ENCODE peak calls at places on chromosomes 5 and 9, in five cellular contexts. V is ascending aorta, F is sigmoid colon, M is AG09309, I is tibial artery. U is an unnamed sample.

GRCh38 chr5:115843444-115844130 is 1.9 kb downstream of the AP3S1 start:
- DNase-seq in V (no peak), F (no peak), M (no peak), I (no peak), U (no peak)

GRCh38 chr9:133133680-133134418 is 12.8 kb upstream of the RALGDS start:
- DNase-seq in V (peak; percentile 91), F (peak; percentile 96), M (peak; percentile 80), I (peak; percentile 89), U (peak; percentile 72)

GRCh38 chr5:75412111-75412990 is 75.3 kb downstream of the HMGCR start:
- DNase-seq in V (no peak), F (no peak), M (no peak), I (no peak), U (no peak)

GRCh38 chr5:136155078-136155477 is 22.4 kb downstream of the SMAD5 start:
- DNase-seq in V (no peak), F (no peak), M (no peak), I (no peak), U (no peak)

GRCh38 chr9:115213777-115214428 is 95.9 kb upstream of the TNC start:
- DNase-seq in V (no peak), F (peak; percentile 78), M (no peak), I (no peak), U (no peak)

GRCh38 chr5:171307843-171308452 is 1.1 kb upstream of the TLX3 start:
- DNase-seq in V (no peak), F (no peak), M (no peak), I (peak; percentile 54), U (no peak)

GRCh38 chr9:121616356-121616755 is 35.1 kb upstream of the DAB2IP start:
- DNase-seq in V (no peak), F (no peak), M (no peak), I (no peak), U (no peak)

GRCh38 chr5:156589859-156590216 is 260.3 kb upstream of the PPP1R2B start:
- DNase-seq in V (no peak), F (no peak), M (no peak), I (no peak), U (no peak)

GRCh38 chr9:112487008-112487798 is 576 bp downstream of the KIAA1958 start:
- DNase-seq in V (peak; percentile 75), F (peak; percentile 75), M (no peak), I (peak; percentile 75), U (no peak)

GRCh38 chr5:59596586-59597348 is 296.8 kb downstream of the PDE4D start:
- DNase-seq in V (no peak), F (no peak), M (no peak), I (no peak), U (no peak)

GRCh38 chr5:61735531-61735930 is 403.5 kb downstream of the ZSWIM6 start:
- DNase-seq in V (no peak), F (no peak), M (peak; percentile 11), I (no peak), U (no peak)

GRCh38 chr5:104628906-104629305 is 1066.3 kb upstream of the NUDT12 start:
- DNase-seq in V (no peak), F (no peak), M (no peak), I (no peak), U (no peak)

GRCh38 chr9:118222375-118222774 is 518.2 kb downstream of the TLR4 start:
- DNase-seq in V (no peak), F (no peak), M (no peak), I (no peak), U (no peak)

DNA sequence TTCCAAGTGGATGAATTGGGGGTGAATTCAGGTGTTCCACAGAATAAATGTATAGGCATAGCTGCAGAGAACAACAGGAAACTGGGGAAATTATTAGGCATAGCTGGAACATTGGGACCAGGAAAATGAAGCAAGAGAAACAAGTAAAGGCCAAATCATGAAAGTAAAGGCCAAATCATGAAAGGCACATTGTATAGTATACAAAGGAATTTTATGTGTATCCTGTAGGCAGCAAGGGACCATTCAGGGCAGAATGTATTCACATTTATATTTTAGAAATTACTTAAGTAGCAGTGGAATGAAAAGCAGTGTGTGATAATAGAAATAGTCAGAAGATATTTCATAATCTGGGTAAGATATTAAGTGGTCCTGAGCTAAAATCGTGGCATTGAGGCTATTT is 127.3 kb upstream of the GRHPR start:
- DNase-seq in V (no peak), F (no peak), M (no peak), I (no peak), U (no peak)
- H3K4me3 ChIP-seq in V (no peak overlapping the region), F (no peak overlapping the region), M (no peak overlapping the region), I (no peak overlapping the region), U (no peak overlapping the region)

GRCh38 chr9:19939890-19940289 is 151.1 kb upstream of the SLC24A2 start:
- DNase-seq in V (no peak), F (no peak), M (no peak), I (no peak), U (no peak)

GRCh38 chr9:19937121-19937520 is 148.3 kb upstream of the SLC24A2 start:
- DNase-seq in V (no peak), F (no peak), M (no peak), I (no peak), U (no peak)

GRCh38 chr9:19936598-19936997 is 147.8 kb upstream of the SLC24A2 start:
- DNase-seq in V (no peak), F (no peak), M (no peak), I (no peak), U (no peak)

GRCh38 chr9:19940808-19941207 is 152.0 kb upstream of the SLC24A2 start:
- DNase-seq in V (no peak), F (no peak), M (no peak), I (no peak), U (no peak)

DNA sequence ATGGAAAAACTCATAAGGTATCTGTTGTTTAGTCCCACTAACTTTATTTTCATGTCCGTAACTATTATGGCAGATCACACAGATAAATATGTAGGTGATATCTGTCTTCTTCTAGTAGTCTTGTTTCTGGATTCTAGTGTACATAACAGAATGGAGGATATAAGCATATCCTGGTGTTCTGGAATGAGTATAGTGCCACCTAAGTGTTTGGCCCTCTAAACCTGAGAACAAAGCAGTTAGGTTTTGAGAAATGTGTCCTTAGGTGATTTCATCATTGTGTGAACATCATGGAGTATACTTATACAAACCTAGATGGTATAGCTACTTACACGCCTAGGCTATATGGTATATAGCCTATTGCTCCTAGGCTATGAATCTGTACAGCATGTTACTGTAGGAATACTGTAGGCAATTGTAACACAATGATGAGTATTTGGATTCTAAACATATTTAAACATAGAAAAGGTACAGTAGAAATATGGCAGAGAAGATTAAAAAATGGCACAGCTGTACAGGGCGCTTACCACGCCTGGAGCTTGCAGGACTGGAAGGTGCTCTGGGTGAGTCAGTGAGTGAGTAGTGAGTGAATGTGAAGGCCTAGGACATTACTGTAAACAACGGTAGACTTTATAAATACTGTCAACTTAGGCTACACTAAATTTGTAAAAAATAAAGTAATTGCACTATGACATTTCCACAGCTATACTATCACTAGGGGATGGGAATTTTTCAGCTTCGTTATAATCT is 150.3 kb upstream of the SLC24A2 start:
- DNase-seq in V (no peak), F (no peak), M (no peak), I (no peak), U (no peak)
- TF ChIP-seq CTCF in V (no peak), F (no peak), M (no peak), I (no peak), U (no peak)

GRCh38 chr5:76952795-76953536 is at the start of gene CRHBP:
- DNase-seq in V (no peak), F (no peak), M (no peak), I (no peak), U (no peak)
- H3K4me3 ChIP-seq in V (peak within 1 kb of the TSS; percentile 45), F (peak within 1 kb of the TSS; percentile 20), M (no peak within 1 kb of the TSS), I (peak within 1 kb of the TSS; percentile 34), U (peak within 1 kb of the TSS; percentile 52)

DNA sequence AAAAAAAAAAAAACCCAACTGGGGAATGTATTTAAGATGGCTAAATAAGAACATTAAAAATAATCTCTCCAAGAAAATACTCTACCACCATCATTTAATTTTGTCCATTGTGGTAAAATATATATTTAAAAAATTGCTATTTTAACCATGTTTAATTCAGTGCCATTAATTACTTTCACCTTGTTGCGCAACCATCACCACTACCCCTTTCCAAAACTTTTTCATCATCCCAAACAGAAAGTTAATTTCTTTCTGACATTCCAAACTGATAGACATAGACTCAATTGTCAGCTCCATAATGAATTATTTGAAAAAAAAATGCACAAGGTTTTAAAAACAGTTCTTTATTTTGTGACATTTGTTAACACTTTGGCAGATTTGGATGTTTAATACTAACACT is 62.8 kb downstream of the HAPLN1 start:
- DNase-seq in V (no peak), F (no peak), M (no peak), I (no peak), U (no peak)
- TF ChIP-seq CTCF in V (no peak), F (no peak), M (no peak), I (no peak), U (no peak)

GRCh38 chr5:27476356-27476988 is 438.1 kb upstream of the CDH9 start:
- DNase-seq in V (no peak), F (no peak), M (no peak), I (no peak), U (no peak)
- H3K4me3 ChIP-seq in V (no peak overlapping the region), F (no peak overlapping the region), M (no peak overlapping the region), I (no peak overlapping the region), U (no peak overlapping the region)

GRCh38 chr9:136848393-136849037 is 694 bp upstream of the PHPT1 start:
- DNase-seq in V (no peak), F (no peak), M (no peak), I (peak; percentile 83), U (no peak)

GRCh38 chr9:136850866-136851775 is 1.0 kb upstream of the MAMDC4 start:
- DNase-seq in V (no peak), F (no peak), M (no peak), I (no peak), U (no peak)

GRCh38 chr9:136847827-136848392 is 1.3 kb upstream of the PHPT1 start:
- DNase-seq in V (peak; percentile 94), F (peak; percentile 92), M (no peak), I (peak; percentile 94), U (peak; percentile 56)

GRCh38 chr9:136849960-136850865 is 1.0 kb downstream of the PHPT1 start:
- DNase-seq in V (no peak), F (no peak), M (no peak), I (no peak), U (no peak)

DNA sequence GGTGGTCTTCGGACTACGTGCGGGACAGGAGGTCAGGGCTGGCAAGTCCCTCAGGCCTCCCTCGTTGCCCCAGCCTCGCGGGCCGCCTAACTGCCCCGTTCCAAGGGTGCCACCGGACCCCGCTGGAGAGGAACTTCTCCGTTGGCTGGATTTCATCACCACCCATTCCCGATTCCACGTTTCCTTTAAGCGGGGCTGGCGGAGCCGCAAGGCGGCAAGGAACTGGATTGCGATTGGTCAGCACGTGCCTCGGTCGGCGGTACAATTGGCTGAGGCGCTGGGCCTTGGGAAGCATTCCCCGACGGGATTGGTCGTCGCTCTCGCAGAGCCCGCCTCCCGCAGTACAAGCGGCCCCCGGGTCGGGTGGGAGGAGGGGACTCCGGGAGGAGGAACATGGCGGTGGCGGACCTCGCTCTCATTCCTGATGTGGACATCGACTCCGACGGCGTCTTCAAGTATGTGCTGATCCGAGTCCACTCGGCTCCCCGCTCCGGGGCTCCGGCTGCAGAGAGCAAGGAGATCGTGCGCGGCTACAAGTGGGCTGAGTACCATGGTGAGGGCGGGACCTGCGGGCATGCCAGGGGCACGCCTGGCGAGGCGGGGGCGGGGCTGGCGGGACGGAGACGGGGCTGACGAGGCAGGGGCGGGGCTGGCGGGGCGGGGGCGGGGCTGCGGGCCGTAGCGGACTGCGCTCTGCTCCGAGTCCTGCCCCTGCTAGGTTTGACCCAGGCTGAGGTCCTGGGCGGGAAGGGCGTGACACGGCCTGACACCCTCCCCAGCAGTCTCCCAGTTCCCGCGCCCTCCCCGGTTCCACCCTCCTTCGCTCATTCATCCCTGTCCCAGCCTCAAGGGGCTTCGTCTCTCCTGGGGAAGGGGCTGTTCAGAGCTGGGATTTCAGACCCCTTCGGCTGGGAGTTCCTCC is at the start of gene PHPT1:
- DNase-seq in V (peak; percentile 99), F (peak; percentile 100), M (peak; percentile 97), I (peak; percentile 99), U (peak; percentile 95)
- TF ChIP-seq CTCF in V (no peak), F (no peak), M (no peak), I (no peak), U (no peak)

U was measured in thoracic aorta.